ENCODE peak calls at places on chromosomes 2 and 18, in nine cellular contexts. U, B, M, N, H, E, D, W and J are unnamed samples.

GRCh38 chr2:230903251-230904150 is 21.5 kb downstream of the GPR55 start:
- DNase-seq in D (no peak), U (no peak), M (no peak), H (no peak), B (peak), N (no peak), W (no peak), E (no peak), J (no peak)

GRCh38 chr2:211860224-211860623 is 678.4 kb downstream of the ERBB4 start:
- DNase-seq in W (no peak), U (no peak), D (no peak), H (no peak), E (no peak), M (no peak), N (no peak), B (no peak), J (no peak)

GRCh38 chr2:126543081-126543480 is 112.9 kb upstream of the GYPC start:
- DNase-seq in H (no peak), B (no peak), N (no peak), W (no peak), M (no peak), E (peak), D (peak), U (no peak), J (no peak)

GRCh38 chr2:45636013-45636412 is 15.5 kb upstream of the PRKCE start:
- DNase-seq in U (no peak), N (no peak), B (no peak), D (no peak), H (no peak), E (no peak), M (no peak), W (no peak), J (no peak)

GRCh38 chr2:96157649-96158553 is 12.7 kb upstream of the DUSP2 start:
- DNase-seq in H (no peak), M (peak), D (no peak), U (no peak), B (no peak), N (peak), W (no peak), E (no peak), J (no peak)

GRCh38 chr2:226352941-226353558 is 446.6 kb downstream of the IRS1 start:
- DNase-seq in W (no peak), M (no peak), N (no peak), E (no peak), H (no peak), D (no peak), U (no peak), B (no peak), J (no peak)

GRCh38 chr2:1780693-1781092 is 36.4 kb upstream of the PXDN start:
- DNase-seq in E (no peak), H (no peak), B (no peak), U (no peak), D (no peak), N (no peak), M (no peak), W (no peak), J (no peak)

GRCh38 chr2:117057021-117057420 is 757.5 kb upstream of the DDX18 start:
- DNase-seq in M (no peak), N (no peak), D (no peak), B (no peak), H (no peak), W (no peak), U (no peak), E (no peak), J (no peak)

GRCh38 chr2:239700946-239701345 is 300.1 kb upstream of the HDAC4 start:
- DNase-seq in D (no peak), M (no peak), N (no peak), U (no peak), E (no peak), W (peak), H (no peak), B (no peak), J (no peak)

GRCh38 chr18:32803571-32803970 is 30.7 kb upstream of the KLHL14 start:
- DNase-seq in B (no peak), D (no peak), H (peak), N (no peak), M (peak), W (no peak), U (no peak), E (no peak), J (no peak)

GRCh38 chr2:66553370-66553769 is 118.4 kb downstream of the MEIS1 start:
- DNase-seq in H (no peak), D (no peak), N (no peak), U (no peak), M (no peak), E (no peak), B (no peak), W (peak), J (no peak)

GRCh38 chr2:74020717-74021406 is 36.2 kb downstream of the TET3 start:
- DNase-seq in M (peak), H (no peak), D (no peak), N (no peak), B (no peak), U (no peak), E (no peak), W (peak), J (peak)

GRCh38 chr2:88933980-88934379 is 242.5 kb downstream of the RPIA start:
- DNase-seq in D (peak), E (peak), N (peak), B (no peak), U (no peak), M (peak), W (no peak), H (no peak), J (no peak)

GRCh38 chr2:63614448-63614968 is 25.7 kb downstream of the MDH1 start:
- DNase-seq in B (no peak), H (no peak), D (peak), E (peak), N (peak), M (no peak), W (no peak), U (peak), J (no peak)

GRCh38 chr2:231036131-231036530 is 1.2 kb upstream of the C2orf72 start:
- DNase-seq in W (no peak), U (no peak), M (no peak), H (no peak), D (no peak), B (no peak), E (no peak), N (no peak), J (no peak)